ENCODE peak calls at places on chromosomes 1 and 21, in six cellular contexts. Y, A, E, Z, K and R are unnamed samples. For H3K27me3, the result is how much of the 10 kb centered on the place peaks cover.

GRCh38 chr1:66557157-66557556 is 23.2 kb downstream of the SGIP1 start:
- DNase-seq in Y (no peak), Z (no peak), A (no peak), K (peak), E (no peak), R (no peak)

GRCh38 chr21:28018741-28019669 is 973.7 kb downstream of the LTN1 start:
- DNase-seq in Z (peak), K (no peak), Y (no peak), A (no peak), E (no peak), R (peak)

GRCh38 chr1:66271904-66272254 is 262.1 kb upstream of the SGIP1 start:
- DNase-seq in Z (no peak), Y (no peak), K (no peak), E (no peak), A (no peak), R (no peak)

GRCh38 chr1:211328866-211329265 is 2.2 kb downstream of the TRAF5 start:
- DNase-seq in Y (no peak), K (no peak), Z (no peak), A (no peak), E (no peak), R (no peak)

GRCh38 chr1:89850844-89851410 is 30.1 kb downstream of the LRRC8D start:
- DNase-seq in K (no peak), E (no peak), Y (no peak), Z (no peak), A (no peak), R (no peak)

GRCh38 chr1:202189919-202190715 is 3.5 kb upstream of the LGR6 start:
- DNase-seq in Z (peak), A (no peak), Y (no peak), E (no peak), K (no peak), R (no peak)

GRCh38 chr1:159924025-159924790 is 1.1 kb downstream of the TAGLN2 start:
- DNase-seq in E (peak), Z (no peak), A (peak), Y (peak), K (peak), R (peak)

GRCh38 chr1:28172690-28173150 is 3.8 kb downstream of the PTAFR start:
- DNase-seq in E (no peak), Z (peak), A (no peak), K (no peak), Y (peak), R (peak)

GRCh38 chr1:68409426-68409825 is 40.3 kb downstream of the RPE65 start:
- DNase-seq in Z (no peak), K (no peak), E (no peak), Y (no peak), A (no peak), R (no peak)

GRCh38 chr1:31712041-31712440 is 8.2 kb upstream of the COL16A1 start:
- DNase-seq in A (no peak), Y (no peak), E (no peak), Z (no peak), K (no peak), R (no peak)

GRCh38 chr1:113027449-113027848 is 45.5 kb upstream of the LRIG2 start:
- DNase-seq in E (no peak), Z (no peak), Y (no peak), A (no peak), K (no peak), R (peak)

GRCh38 chr1:244802041-244802440 is 33.4 kb upstream of the COX20 start:
- DNase-seq in A (no peak), K (no peak), Z (no peak), Y (no peak), E (no peak), R (peak)

GRCh38 chr1:158353333-158354038 is at the start of gene CD1E:
- DNase-seq in K (no peak), A (no peak), E (no peak), Z (no peak), Y (no peak), R (no peak)

GRCh38 chr1:2231667-2232254 is 3.6 kb downstream of the SKI start:
- DNase-seq in Y (peak), Z (no peak), A (peak), K (no peak), E (peak), R (peak)

GRCh38 chr1:65317866-65318653 is 8.7 kb downstream of the DNAJC6 start:
- DNase-seq in Z (no peak), Y (no peak), K (no peak), A (no peak), E (no peak), R (no peak)

GRCh38 chr1:67130673-67131072 is 4.1 kb downstream of the C1orf141 start:
- DNase-seq in K (no peak), Y (no peak), A (no peak), Z (no peak), E (no peak), R (no peak)

GRCh38 chr1:57623039-57623790 is 199.4 kb upstream of the DAB1 start:
- DNase-seq in Y (no peak), K (no peak), E (no peak), Z (peak), A (no peak), R (no peak)

GRCh38 chr1:85611856-85612255 is 31.3 kb downstream of the CCN1 start:
- DNase-seq in Z (peak), E (no peak), Y (no peak), A (peak), K (peak), R (no peak)

GRCh38 chr1:39105841-39106765 is 80.0 kb downstream of the NDUFS5 start:
- DNase-seq in E (no peak), Z (peak), A (peak), Y (peak), K (no peak), R (peak)

GRCh38 chr1:162670928-162671663 is 38.8 kb downstream of the DDR2 start:
- DNase-seq in E (no peak), Y (no peak), A (no peak), K (no peak), Z (no peak), R (no peak)

GRCh38 chr21:37365657-37366487 is 701 bp upstream of the DYRK1A start:
- DNase-seq in E (peak), A (peak), Z (peak), K (no peak), Y (no peak), R (peak)

GRCh38 chr1:202192770-202193613 is 607 bp upstream of the LGR6 start:
- DNase-seq in K (no peak), A (peak), Y (peak), Z (peak), E (peak), R (peak)

GRCh38 chr1:32351859-32352745 is 10.2 kb downstream of the FAM229A start:
- DNase-seq in E (no peak), Z (peak), A (no peak), K (no peak), Y (no peak), R (peak)

GRCh38 chr1:225461533-225462428 is 33.9 kb upstream of the LBR start:
- DNase-seq in K (no peak), A (no peak), Y (no peak), Z (no peak), E (no peak), R (no peak)

GRCh38 chr1:8027748-8028631 is 1.9 kb upstream of the ERRFI1 start:
- DNase-seq in E (no peak), K (no peak), Y (no peak), Z (no peak), A (no peak), R (no peak)

GRCh38 chr1:224287714-224288113 is 42.3 kb downstream of the NVL start:
- DNase-seq in Y (no peak), A (no peak), K (no peak), E (no peak), Z (no peak), R (peak)

GRCh38 chr1:155075535-155075934 is 3.1 kb upstream of the EFNA3 start:
- DNase-seq in Z (no peak), K (no peak), E (no peak), Y (no peak), A (no peak), R (no peak)
- H3K27me3 ChIP-seq in Z (under half), K (under half), E (under half), Y (under half), A (under half), R (half or more)

GRCh38 chr1:36838866-36839265 is 195.4 kb downstream of the GRIK3 start:
- DNase-seq in E (no peak), A (no peak), Z (no peak), K (no peak), Y (no peak), R (no peak)

GRCh38 chr1:36836916-36837315 is 197.4 kb downstream of the GRIK3 start:
- DNase-seq in A (no peak), Z (no peak), E (no peak), K (no peak), Y (no peak), R (no peak)

GRCh38 chr1:36836196-36836883 is 198.0 kb downstream of the GRIK3 start:
- DNase-seq in A (no peak), Z (no peak), K (no peak), Y (no peak), E (no peak), R (no peak)

GRCh38 chr1:36842448-36842847 is 191.9 kb downstream of the GRIK3 start:
- DNase-seq in E (no peak), K (no peak), Z (no peak), Y (no peak), A (no peak), R (no peak)

GRCh38 chr1:36839485-36839884 is 194.8 kb downstream of the GRIK3 start:
- DNase-seq in K (no peak), Y (no peak), A (no peak), Z (no peak), E (no peak), R (no peak)
- H3K27me3 ChIP-seq in K (under half), Y (under half), A (under half), Z (under half), E (under half), R (under half)

GRCh38 chr1:114043046-114043445 is 63.8 kb downstream of the OLFML3 start:
- DNase-seq in A (no peak), E (no peak), Z (no peak), K (no peak), Y (no peak), R (no peak)
- H3K27me3 ChIP-seq in A (under half), E (under half), Z (under half), K (under half), Y (under half), R (under half)

GRCh38 chr1:181791721-181792120 is 269.8 kb downstream of the ZNF648 start:
- DNase-seq in Z (no peak), K (no peak), E (no peak), Y (no peak), A (no peak), R (no peak)
- H3K27me3 ChIP-seq in Z (under half), K (under half), E (under half), Y (under half), A (under half), R (under half)

GRCh38 chr21:33101300-33102005 is 31.5 kb downstream of the OLIG1 start:
- DNase-seq in Y (no peak), K (no peak), E (no peak), Z (no peak), A (no peak), R (peak)
- H3K27me3 ChIP-seq in Y (under half), K (under half), E (under half), Z (under half), A (under half), R (under half)

DNA sequence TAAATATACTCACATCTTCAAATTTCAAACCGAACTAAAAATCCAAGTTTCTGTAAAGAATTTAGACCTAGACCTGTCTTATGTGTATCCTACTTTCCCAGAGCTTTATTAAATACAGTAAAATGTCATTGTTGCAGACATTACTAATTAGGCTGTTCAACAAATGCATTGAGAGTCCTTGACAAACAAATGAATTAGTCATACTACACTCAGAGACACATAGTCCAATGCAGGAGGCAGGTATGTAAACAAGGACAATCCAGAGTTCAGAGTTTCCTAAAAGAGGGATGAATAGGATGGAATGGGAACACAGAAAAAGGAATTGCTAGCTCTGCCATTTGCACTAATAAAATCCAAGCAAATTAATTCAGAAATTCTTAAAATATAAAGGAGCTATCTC is 1.6 kb upstream of the EGLN1 start:
- DNase-seq in K (no peak), A (no peak), E (no peak), Z (no peak), Y (no peak), R (no peak)
- H3K27me3 ChIP-seq in K (under half), A (under half), E (under half), Z (under half), Y (under half), R (under half)

GRCh38 chr1:20685739-20686138 is 24.6 kb upstream of the DDOST start:
- DNase-seq in A (no peak), Y (no peak), K (no peak), Z (no peak), E (no peak), R (peak)
- H3K27me3 ChIP-seq in A (under half), Y (under half), K (under half), Z (under half), E (under half), R (under half)

GRCh38 chr21:42338730-42339715 is 11.8 kb downstream of the TFF2 start:
- DNase-seq in K (no peak), A (no peak), Z (no peak), E (no peak), Y (peak), R (no peak)
- H3K27me3 ChIP-seq in K (under half), A (under half), Z (under half), E (under half), Y (under half), R (under half)

DNA sequence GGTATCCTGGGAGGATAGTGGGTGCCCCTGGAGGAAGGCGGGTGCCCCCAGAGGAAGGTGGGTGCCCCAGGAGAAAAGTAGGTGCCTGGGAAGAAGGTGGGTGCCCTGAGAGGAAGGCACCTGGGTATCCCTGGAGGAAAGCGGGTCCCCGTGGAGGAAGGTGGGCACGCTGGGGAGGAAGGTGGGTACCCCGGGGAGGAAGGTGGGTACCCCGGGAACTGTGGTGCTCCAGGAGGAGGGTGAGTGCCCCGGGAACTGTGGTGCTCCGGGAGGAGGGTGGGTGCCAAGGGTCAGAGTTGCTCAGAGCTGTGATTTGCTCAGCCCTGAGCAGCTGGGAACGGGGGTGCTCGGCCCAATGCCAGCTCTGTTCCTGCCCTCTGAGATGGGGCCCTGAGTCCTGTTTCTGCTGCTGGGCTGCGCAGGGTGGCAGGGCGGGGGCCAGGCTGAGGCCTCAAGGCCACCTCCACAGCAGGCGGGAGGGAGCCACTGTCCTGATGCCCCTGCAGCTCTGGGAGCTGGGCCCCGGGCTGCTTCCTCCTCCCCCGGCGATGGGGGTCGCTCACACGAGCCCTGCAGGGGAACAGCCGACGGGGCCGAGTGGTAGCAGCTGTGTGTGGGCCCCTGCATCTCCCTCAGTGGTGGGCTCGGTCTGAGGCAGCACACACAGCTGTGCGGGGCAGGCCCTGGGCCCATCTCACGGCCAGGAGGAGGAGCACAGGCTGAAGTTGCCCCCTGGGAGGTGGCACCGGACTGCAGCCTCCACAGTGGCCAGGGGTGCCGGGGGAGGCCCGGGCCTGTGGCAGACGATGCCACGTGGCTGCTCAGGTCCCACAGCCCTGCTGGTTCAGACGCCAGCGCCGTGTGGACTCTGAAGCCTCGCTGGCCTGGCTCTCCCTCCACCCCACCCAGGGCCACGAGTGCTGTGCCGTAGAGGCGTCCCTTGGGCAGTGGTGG is 57.4 kb downstream of the SLX9 start:
- DNase-seq in Z (no peak), K (no peak), A (no peak), Y (no peak), E (no peak), R (no peak)
- H3K27me3 ChIP-seq in Z (under half), K (under half), A (under half), Y (under half), E (under half), R (under half)

DNA sequence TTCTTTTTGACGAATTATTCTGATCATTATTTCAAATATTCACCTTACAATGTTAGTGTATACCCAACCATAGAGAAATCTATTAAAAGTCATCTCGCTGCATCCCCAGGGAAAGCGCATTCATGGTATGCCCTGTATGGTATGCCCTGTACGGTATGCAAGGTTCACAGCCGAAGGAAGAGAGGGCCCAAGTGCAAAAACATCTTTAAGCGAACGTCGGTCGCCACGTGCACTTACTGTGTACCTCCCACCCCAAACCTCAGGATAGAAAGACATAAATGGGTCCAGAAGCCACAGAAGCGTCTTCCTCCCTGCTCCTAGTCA is 14.4 kb downstream of the HLX start:
- DNase-seq in E (no peak), Z (no peak), Y (no peak), A (no peak), K (no peak), R (no peak)
- H3K27me3 ChIP-seq in E (under half), Z (half or more), Y (under half), A (under half), K (under half), R (half or more)